ENCODE peak calls at places on chromosomes 5 and 9, in eight cellular contexts. X, K, E, I, P, L, Y and D are unnamed samples.

GRCh38 chr5:132059696-132060500 is 557 bp upstream of the IL3 start:
- DNase-seq in Y (no peak), P (peak; percentile 2), E (no peak), X (no peak), K (no peak), I (no peak), L (peak; percentile 1), D (no peak)

GRCh38 chr5:152188219-152188618 is 216.9 kb downstream of the NMUR2 start:
- DNase-seq in K (no peak), Y (no peak), P (no peak), X (no peak), I (no peak), E (no peak), L (no peak), D (no peak)

GRCh38 chr9:72823971-72824370 is 128.9 kb downstream of the ALDH1A1 start:
- DNase-seq in P (no peak), K (no peak), L (no peak), Y (no peak), I (no peak), E (no peak), X (no peak), D (no peak)

GRCh38 chr5:38162625-38163024 is 95.7 kb upstream of the EGFLAM start:
- DNase-seq in L (no peak), Y (peak; percentile 40), X (no peak), K (peak; percentile 31), E (no peak), I (no peak), P (no peak), D (no peak)

GRCh38 chr5:153742071-153742470 is 251.6 kb downstream of the GRIA1 start:
- DNase-seq in I (no peak), X (no peak), K (no peak), E (no peak), P (no peak), Y (no peak), L (no peak), D (no peak)

GRCh38 chr9:113274474-113275146 is 762 bp downstream of the CDC26 start:
- DNase-seq in Y (peak; percentile 69), E (peak; percentile 76), X (no peak), L (peak; percentile 14), I (peak; percentile 35), P (no peak), K (peak; percentile 73), D (no peak)

GRCh38 chr5:1164696-1165630 is 36.4 kb upstream of the SLC6A19 start:
- DNase-seq in L (no peak), P (no peak), Y (no peak), X (no peak), K (no peak), I (no peak), E (no peak), D (no peak)

GRCh38 chr5:16072616-16073015 is 107.0 kb downstream of the MARCHF11 start:
- DNase-seq in P (no peak), X (no peak), L (no peak), Y (no peak), I (no peak), K (no peak), E (no peak), D (no peak)

GRCh38 chr9:128102196-128102595 is 25.3 kb downstream of the PTGES2 start:
- DNase-seq in X (no peak), P (no peak), K (no peak), I (no peak), L (no peak), Y (no peak), E (no peak), D (peak; percentile 31)

GRCh38 chr5:138716456-138716924 is 36.7 kb upstream of the CTNNA1 start:
- DNase-seq in I (no peak), Y (peak; percentile 45), X (no peak), E (no peak), P (no peak), K (peak; percentile 27), L (no peak), D (no peak)

GRCh38 chr5:53133020-53133419 is 23.5 kb upstream of the MOCS2 start:
- DNase-seq in E (no peak), K (no peak), I (no peak), Y (no peak), L (no peak), X (no peak), P (no peak), D (no peak)

GRCh38 chr5:112703866-112704820 is 33.5 kb upstream of the APC start:
- DNase-seq in P (no peak), E (peak; percentile 59), Y (peak; percentile 39), K (peak; percentile 58), X (no peak), L (no peak), I (no peak), D (no peak)

GRCh38 chr9:2662496-2662895 is 40.9 kb downstream of the VLDLR start:
- DNase-seq in L (no peak), Y (no peak), X (no peak), P (no peak), I (no peak), K (no peak), E (no peak), D (peak; percentile 9)

GRCh38 chr5:171624396-171624795 is 161.2 kb upstream of the SMIM23 start:
- DNase-seq in P (no peak), Y (no peak), I (no peak), X (no peak), K (no peak), E (no peak), L (no peak), D (no peak)

GRCh38 chr9:124511426-124511840 is 4.2 kb upstream of the NR5A1 start:
- DNase-seq in K (no peak), P (no peak), X (no peak), I (no peak), E (no peak), L (no peak), Y (no peak), D (no peak)

GRCh38 chr5:159017787-159018186 is 81.9 kb downstream of the EBF1 start:
- DNase-seq in K (peak; percentile 94), X (no peak), E (peak; percentile 86), L (no peak), I (no peak), Y (peak; percentile 88), P (no peak), D (peak; percentile 57)

GRCh38 chr9:73011346-73011745 is 58.5 kb upstream of the ALDH1A1 start:
- DNase-seq in X (no peak), E (peak; percentile 74), K (peak; percentile 81), P (no peak), L (no peak), I (no peak), Y (peak; percentile 48), D (no peak)

GRCh38 chr5:95870105-95870672 is 47.7 kb upstream of the GLRX start:
- DNase-seq in E (no peak), X (peak; percentile 35), Y (no peak), K (peak; percentile 88), I (peak; percentile 65), P (no peak), L (peak; percentile 56), D (no peak)

GRCh38 chr9:109815366-109815947 is 35.5 kb downstream of the PALM2AKAP2 start:
- DNase-seq in P (no peak), L (no peak), E (no peak), Y (peak; percentile 69), I (no peak), K (peak; percentile 57), X (no peak), D (no peak)

GRCh38 chr5:15383469-15383868 is 116.5 kb upstream of the FBXL7 start:
- DNase-seq in P (no peak), E (peak; percentile 28), L (no peak), I (no peak), X (no peak), K (peak; percentile 39), Y (peak; percentile 10), D (no peak)

GRCh38 chr9:93268551-93269314 is 84.8 kb downstream of the WNK2 start:
- DNase-seq in Y (no peak), P (peak; percentile 76), E (no peak), X (peak; percentile 26), L (peak; percentile 19), I (no peak), K (no peak), D (peak; percentile 75)

GRCh38 chr9:107281164-107281563 is 1.9 kb upstream of the RAD23B start:
- DNase-seq in I (no peak), E (no peak), Y (no peak), X (no peak), P (no peak), L (no peak), K (no peak), D (no peak)

GRCh38 chr9:129309041-129309430 is 131.0 kb upstream of the IER5L start:
- DNase-seq in L (no peak), K (no peak), E (no peak), P (no peak), X (no peak), Y (no peak), I (no peak), D (no peak)